ENCODE peak calls at places on chromosomes 1 and 21, in eight cellular contexts. K is RWPE1, W is OCI-LY7, B is tibial artery, O is ovary, P is lower leg skin, M is Calu3, J is AG04449. H is an unnamed sample.
A peak's percentile ranks its signal among the peaks of the same experiment; 100 is the strongest.

GRCh38 chr1:116737020-116737854 is 17.0 kb upstream of the CD2 start:
- DNase-seq in O (peak; percentile 26), M (peak; percentile 57), W (peak; percentile 75), K (peak; percentile 73), J (no peak), P (no peak), B (no peak), H (no peak)

GRCh38 chr1:211900411-211900810 is 69.8 kb upstream of the LPGAT1 start:
- DNase-seq in M (no peak), J (no peak), P (no peak), W (no peak), B (no peak), O (no peak), K (no peak), H (no peak)

GRCh38 chr1:12015001-12015491 is 4.3 kb upstream of the MIIP start:
- DNase-seq in O (no peak), P (no peak), M (no peak), B (no peak), K (peak; percentile 36), W (no peak), J (no peak), H (no peak)

GRCh38 chr1:28193701-28194161 is 17.2 kb upstream of the PTAFR start:
- DNase-seq in K (peak; percentile 95), O (no peak), W (no peak), B (peak; percentile 60), J (no peak), M (peak; percentile 61), P (peak; percentile 36), H (no peak)

GRCh38 chr1:25573591-25573930 is 30.2 kb downstream of the LDLRAP1 start:
- DNase-seq in M (no peak), J (no peak), B (no peak), K (peak; percentile 48), W (no peak), O (no peak), P (no peak), H (no peak)

GRCh38 chr21:45572231-45572630 is 30.0 kb upstream of the SLC19A1 start:
- DNase-seq in K (no peak), J (no peak), O (no peak), M (no peak), P (no peak), B (peak; percentile 27), W (no peak), H (peak; percentile 55)

GRCh38 chr1:67339623-67340343 is 32.1 kb downstream of the IL12RB2 start:
- DNase-seq in O (no peak), P (no peak), B (no peak), J (no peak), K (peak; percentile 44), M (no peak), W (no peak), H (no peak)

GRCh38 chr21:38159355-38159754 is 97.4 kb upstream of the KCNJ15 start:
- DNase-seq in M (peak; percentile 64), P (peak; percentile 45), O (peak; percentile 50), J (peak; percentile 49), B (peak; percentile 70), W (peak; percentile 63), K (peak; percentile 50), H (no peak)

GRCh38 chr1:28582248-28582615 is 9.8 kb upstream of the RAB42 start:
- DNase-seq in O (no peak), K (peak; percentile 25), P (no peak), M (no peak), J (no peak), B (no peak), W (no peak), H (no peak)

GRCh38 chr1:19347538-19348177 is 35.5 kb downstream of the SLC66A1 start:
- DNase-seq in P (no peak), K (no peak), O (no peak), M (no peak), W (no peak), B (no peak), J (no peak), H (no peak)

GRCh38 chr1:15400627-15401026 is 9.1 kb upstream of the EFHD2 start:
- DNase-seq in P (peak; percentile 63), M (no peak), O (no peak), W (no peak), B (no peak), K (peak; percentile 89), J (no peak), H (no peak)

GRCh38 chr1:91783423-91784162 is 102.4 kb downstream of the TGFBR3 start:
- DNase-seq in M (no peak), O (no peak), B (no peak), J (no peak), P (no peak), K (no peak), W (no peak), H (no peak)

GRCh38 chr1:155833665-155834295 is 23.2 kb downstream of the GON4L start:
- DNase-seq in K (no peak), J (no peak), P (no peak), M (no peak), W (no peak), O (no peak), B (no peak), H (no peak)

GRCh38 chr1:110309768-110310167 is 29.4 kb upstream of the RBM15 start:
- DNase-seq in M (no peak), O (no peak), B (no peak), K (no peak), J (peak; percentile 71), P (no peak), W (no peak), H (no peak)

GRCh38 chr1:160284782-160285344 is at the start of gene PEX19:
- DNase-seq in P (peak; percentile 95), J (no peak), W (peak; percentile 91), B (peak; percentile 96), K (peak; percentile 98), M (peak; percentile 97), O (peak; percentile 94), H (peak; percentile 96)

GRCh38 chr1:160284220-160284781 is 632 bp downstream of the PEX19 start:
- DNase-seq in M (peak; percentile 26), O (no peak), W (peak; percentile 41), P (no peak), J (no peak), K (peak; percentile 46), B (no peak), H (no peak)

GRCh38 chr1:160277987-160278386 is 6.9 kb downstream of the PEX19 start:
- DNase-seq in P (no peak), M (no peak), B (no peak), J (no peak), K (no peak), O (no peak), W (no peak), H (no peak)

GRCh38 chr1:160285506-160285905 is 573 bp upstream of the PEX19 start:
- DNase-seq in W (no peak), M (no peak), P (no peak), K (no peak), B (no peak), J (no peak), O (peak; percentile 31), H (no peak)

GRCh38 chr1:160282807-160283206 is 2.1 kb downstream of the PEX19 start:
- DNase-seq in B (no peak), K (no peak), M (no peak), J (no peak), P (no peak), W (no peak), O (no peak), H (no peak)
- TF ChIP-seq CTCF in B (no peak), K (no peak), M (no peak), J (no peak), P (no peak), W (peak; percentile 43), O (no peak), H (no peak)

GRCh38 chr1:171985639-171986038 is 144.3 kb downstream of the DNM3 start:
- DNase-seq in K (no peak), W (peak; percentile 3), P (no peak), B (no peak), M (peak; percentile 49), O (no peak), J (no peak), H (no peak)

GRCh38 chr1:171984850-171985485 is 143.7 kb downstream of the DNM3 start:
- DNase-seq in O (no peak), B (no peak), K (peak; percentile 44), M (no peak), J (no peak), P (no peak), W (peak; percentile 40), H (no peak)

GRCh38 chr1:171984262-171984661 is 143.0 kb downstream of the DNM3 start:
- DNase-seq in W (no peak), P (no peak), M (no peak), O (no peak), B (no peak), J (no peak), K (no peak), H (no peak)

GRCh38 chr1:171988243-171988642 is 146.9 kb downstream of the DNM3 start:
- DNase-seq in P (no peak), M (no peak), K (no peak), O (no peak), J (no peak), B (no peak), W (no peak), H (no peak)

GRCh38 chr1:171983584-171983983 is 142.3 kb downstream of the DNM3 start:
- DNase-seq in P (no peak), M (peak; percentile 23), K (no peak), O (no peak), B (no peak), J (no peak), W (peak; percentile 1), H (no peak)
- TF ChIP-seq CTCF in P (no peak), M (no peak), K (no peak), O (no peak), B (no peak), J (peak; percentile 16), W (peak; percentile 50), H (no peak)

GRCh38 chr1:22093513-22093912 is 41.0 kb downstream of the CDC42 start:
- DNase-seq in O (no peak), B (no peak), K (no peak), M (no peak), J (no peak), W (no peak), P (no peak), H (no peak)
- TF ChIP-seq CTCF in O (no peak), B (no peak), K (no peak), M (no peak), J (no peak), W (no peak), P (no peak), H (no peak)

DNA sequence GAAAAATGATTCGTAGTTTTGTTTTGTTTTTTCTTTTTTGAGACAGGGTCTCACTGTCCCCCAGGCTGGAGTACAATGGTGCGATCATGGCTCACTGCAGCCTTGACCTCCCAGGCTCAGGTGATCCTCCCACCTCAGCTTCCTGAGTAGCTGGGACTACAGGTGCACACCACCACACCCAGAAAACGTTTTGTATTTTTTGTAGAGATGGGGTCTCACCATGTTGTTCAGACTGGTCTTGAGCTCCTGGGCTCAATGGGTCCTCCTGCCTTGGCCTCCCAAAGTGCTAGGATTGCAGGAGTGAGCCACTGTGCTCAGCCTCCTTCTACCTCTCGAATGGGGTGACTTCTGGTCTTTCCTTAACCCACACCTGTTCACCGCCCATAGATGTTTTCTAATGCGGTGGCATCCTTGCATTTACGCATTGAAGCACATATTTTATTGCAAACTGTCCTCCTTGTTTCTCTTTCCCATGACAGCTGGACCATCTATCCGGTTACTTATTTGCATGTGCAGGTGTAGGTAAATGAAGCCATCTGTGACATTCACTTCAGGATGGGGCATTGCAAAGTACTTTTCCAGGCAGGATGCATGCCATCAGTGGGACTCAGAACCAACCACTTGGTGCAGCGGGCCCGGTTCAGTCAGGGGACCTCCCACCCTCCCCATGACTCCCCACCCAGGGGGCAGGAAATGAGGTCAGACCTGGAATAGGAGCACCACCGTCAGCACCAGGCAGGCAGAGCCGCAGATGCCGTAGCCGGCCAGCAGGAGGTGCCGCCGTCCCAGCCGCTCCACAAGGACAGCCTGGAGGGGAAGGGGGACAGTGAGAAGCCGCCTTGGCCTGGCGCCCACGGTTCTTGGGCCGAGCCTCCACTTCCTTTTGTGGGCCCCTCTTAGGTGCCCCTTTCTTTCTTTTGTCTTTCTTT is 16.5 kb downstream of the SLC2A7 start:
- DNase-seq in J (no peak), O (peak; percentile 43), K (no peak), P (no peak), W (peak; percentile 87), B (no peak), M (peak; percentile 18), H (no peak)
- TF ChIP-seq CTCF in J (peak; percentile 68), O (peak; percentile 19), K (no peak), P (no peak), W (peak; percentile 89), B (peak; percentile 15), M (no peak), H (no peak)

H was measured in coronary artery.